ENCODE peak calls at places on chromosome 10, in ten cellular contexts. Z is posterior cingulate gyrus; K is stimulated activated CD8-positive, alpha-beta memory T cell treated with anti-CD3 and anti-CD28 coated beads, Interleukin-2, amount 100 ng/mL, for 48 hours; U is EH; A is non-pigmented ciliary epithelial cell; P is SJSA1; O is NCI-H2029; Q is prostate gland; S is stimulated activated naive CD8-positive, alpha-beta T cell treated with anti-CD3 and anti-CD28 coated beads, Interleukin-15, Interleukin-2, amounts not matched to agents 100 U/mL and 50 U/mL, for 24 hours; H is MG63. N is an unnamed sample.
A peak's percentile ranks its signal among the peaks of the same experiment; 100 is the strongest.

GRCh38 chr10:14386202-14386593 is 55.5 kb upstream of the FRMD4A start:
- DNase-seq in O (no peak), A (peak; percentile 71), H (peak; percentile 87), Q (no peak), K (peak; percentile 37), U (peak; percentile 97), S (peak; percentile 50), P (peak; percentile 75), Z (no peak), N (peak; percentile 80)

GRCh38 chr10:33303988-33304387 is 30.5 kb downstream of the NRP1 start:
- DNase-seq in Z (no peak), A (no peak), S (no peak), U (peak; percentile 76), Q (no peak), H (no peak), K (no peak), O (no peak), P (no peak), N (no peak)

GRCh38 chr10:114328876-114329275 is 75.4 kb downstream of the AFAP1L2 start:
- DNase-seq in K (no peak), A (no peak), U (no peak), H (peak; percentile 49), Q (peak; percentile 66), S (no peak), O (no peak), P (no peak), Z (no peak), N (no peak)

GRCh38 chr10:69685426-69685801 is 55.4 kb downstream of the FAM241B start:
- DNase-seq in S (no peak), Q (no peak), Z (no peak), K (no peak), H (no peak), O (no peak), A (no peak), P (no peak), U (no peak), N (peak; percentile 13)

GRCh38 chr10:125014086-125014830 is 72.3 kb downstream of the ZRANB1 start:
- DNase-seq in A (no peak), U (no peak), O (no peak), Q (no peak), P (no peak), K (no peak), S (no peak), Z (no peak), H (no peak), N (no peak)

GRCh38 chr10:29757551-29758297 is 123.0 kb upstream of the SVIL start:
- DNase-seq in A (no peak), H (no peak), O (no peak), S (peak; percentile 7), P (no peak), Q (no peak), K (no peak), U (peak; percentile 47), Z (no peak), N (peak; percentile 22)

GRCh38 chr10:1141261-1141660 is 85.1 kb downstream of the WDR37 start:
- DNase-seq in Q (no peak), Z (no peak), A (no peak), H (no peak), S (no peak), U (no peak), O (no peak), P (no peak), K (no peak), N (no peak)

GRCh38 chr10:102776779-102777417 is 33.1 kb downstream of the WBP1L start:
- DNase-seq in P (peak; percentile 93), O (no peak), A (peak; percentile 98), K (no peak), S (no peak), U (peak; percentile 99), Q (peak; percentile 93), H (peak; percentile 54), Z (peak; percentile 55), N (peak; percentile 99)

GRCh38 chr10:120949511-120950102 is 98.4 kb downstream of the WDR11 start:
- DNase-seq in U (no peak), Z (no peak), P (no peak), S (no peak), H (no peak), Q (no peak), O (no peak), A (no peak), K (no peak), N (peak; percentile 17)

GRCh38 chr10:85643839-85644525 is 722.6 kb downstream of the GRID1 start:
- DNase-seq in A (no peak), Q (no peak), Z (no peak), S (no peak), P (peak; percentile 62), H (peak; percentile 12), K (no peak), O (peak; percentile 45), U (no peak), N (no peak)

GRCh38 chr10:131178956-131179355 is 132.6 kb downstream of the TCERG1L start:
- DNase-seq in H (no peak), S (no peak), P (no peak), Z (no peak), O (no peak), K (no peak), A (no peak), Q (no peak), U (no peak), N (no peak)

GRCh38 chr10:113646337-113647201 is 17.3 kb downstream of the NRAP start:
- DNase-seq in S (no peak), O (no peak), A (no peak), P (no peak), H (no peak), U (no peak), Q (no peak), K (no peak), Z (no peak), N (no peak)

GRCh38 chr10:13701157-13701919 is 114.6 kb downstream of the PRPF18 start:
- DNase-seq in P (no peak), O (no peak), Z (no peak), S (no peak), Q (no peak), A (no peak), K (no peak), H (no peak), U (no peak), N (no peak)

GRCh38 chr10:2714597-2714996 is 352.8 kb upstream of the PFKP start:
- DNase-seq in H (no peak), A (no peak), P (no peak), S (no peak), K (no peak), U (no peak), Q (no peak), O (no peak), Z (no peak), N (no peak)

GRCh38 chr10:56920586-56921250 is 559.7 kb upstream of the ZWINT start:
- DNase-seq in Z (no peak), H (no peak), A (no peak), K (no peak), P (no peak), S (no peak), U (no peak), O (no peak), Q (no peak), N (no peak)

GRCh38 chr10:127266431-127266830 is 70.0 kb upstream of the INSYN2A start:
- DNase-seq in Z (no peak), O (no peak), K (no peak), P (no peak), U (no peak), A (no peak), S (no peak), H (no peak), Q (no peak), N (no peak)

GRCh38 chr10:25877296-25877695 is 56.7 kb upstream of the MYO3A start:
- DNase-seq in P (no peak), S (no peak), A (no peak), U (no peak), Z (no peak), Q (no peak), K (no peak), H (no peak), O (no peak), N (no peak)

GRCh38 chr10:45261946-45262345 is 53.5 kb downstream of the OR13A1 start:
- DNase-seq in O (no peak), Z (no peak), H (no peak), Q (no peak), P (no peak), K (no peak), A (no peak), S (no peak), U (no peak), N (no peak)

GRCh38 chr10:34598972-34599371 is 216.1 kb downstream of the PARD3 start:
- DNase-seq in S (no peak), H (no peak), Z (no peak), K (no peak), O (no peak), P (no peak), U (no peak), A (no peak), Q (no peak), N (peak; percentile 59)

GRCh38 chr10:114526112-114526496 is 121.8 kb upstream of the AFAP1L2 start:
- DNase-seq in S (no peak), Q (no peak), K (no peak), A (no peak), H (no peak), U (peak; percentile 20), Z (no peak), P (no peak), O (no peak), N (peak; percentile 63)

GRCh38 chr10:119020627-119020946 is 8.9 kb upstream of the NANOS1 start:
- DNase-seq in Q (no peak), A (no peak), H (peak; percentile 87), O (no peak), K (peak; percentile 17), U (no peak), P (no peak), Z (no peak), S (peak; percentile 42), N (no peak)

GRCh38 chr10:6778992-6779701 is 199.1 kb upstream of the PRKCQ start:
- DNase-seq in U (peak; percentile 97), Q (peak; percentile 11), S (no peak), A (peak; percentile 87), K (no peak), H (peak; percentile 94), Z (peak; percentile 34), O (no peak), P (peak; percentile 97), N (peak; percentile 75)

GRCh38 chr10:133246236-133246626 is 8.6 kb downstream of the VENTX start:
- DNase-seq in P (no peak), A (no peak), U (no peak), Z (no peak), H (no peak), S (no peak), Q (no peak), O (no peak), K (no peak), N (no peak)

GRCh38 chr10:12960431-12960898 is 41.0 kb downstream of the CCDC3 start:
- DNase-seq in P (no peak), K (no peak), U (no peak), O (no peak), S (no peak), Z (no peak), Q (peak; percentile 13), A (no peak), H (no peak), N (peak; percentile 51)

GRCh38 chr10:51999089-51999488 is 299.7 kb upstream of the CSTF2T start:
- DNase-seq in U (peak; percentile 23), H (no peak), Z (no peak), S (no peak), K (no peak), O (no peak), P (no peak), A (no peak), Q (no peak), N (no peak)

GRCh38 chr10:100229819-100230422 is 525 bp upstream of the CHUK start:
- DNase-seq in S (no peak), H (no peak), K (no peak), U (no peak), P (no peak), A (no peak), Z (no peak), O (no peak), Q (no peak), N (no peak)